ENCODE peak calls at places on chromosomes 13 and 19, in four cellular contexts. J, V, B and X are unnamed samples.
A peak's percentile ranks its signal among the peaks of the same experiment; 100 is the strongest.

GRCh38 chr19:48836089-48837017 is at the start of gene HSD17B14:
- DNase-seq in J (no peak), V (no peak), B (no peak), X (no peak)

GRCh38 chr13:46982856-46983582 is 86.2 kb upstream of the HTR2A start:
- DNase-seq in J (no peak), V (no peak), B (no peak), X (no peak)

GRCh38 chr19:17289489-17289888 is 7.8 kb downstream of the ANKLE1 start:
- DNase-seq in J (no peak), V (peak; percentile 63), B (peak; percentile 76), X (peak; percentile 61)

GRCh38 chr13:108433976-108434375 is 164.5 kb downstream of the TNFSF13B start:
- DNase-seq in J (no peak), V (no peak), B (no peak), X (no peak)

GRCh38 chr19:16001481-16002312 is 52.9 kb downstream of the OR10H4 start:
- DNase-seq in J (peak; percentile 15), V (peak; percentile 53), B (no peak), X (no peak)

GRCh38 chr19:23407597-23407996 is 12.3 kb upstream of the ZNF91 start:
- DNase-seq in J (no peak), V (no peak), B (no peak), X (no peak)

GRCh38 chr19:31316201-31316951 is 32.9 kb downstream of the TSHZ3 start:
- DNase-seq in J (no peak), V (peak; percentile 19), B (no peak), X (peak; percentile 14)

GRCh38 chr13:28544026-28544425 is 49.1 kb upstream of the FLT1 start:
- DNase-seq in J (no peak), V (no peak), B (no peak), X (no peak)

GRCh38 chr13:113034451-113035208 is 65.6 kb downstream of the MCF2L start:
- DNase-seq in J (peak; percentile 36), V (peak; percentile 38), B (peak; percentile 38), X (peak; percentile 20)

GRCh38 chr19:918481-919156 is 1.5 kb downstream of the KISS1R start:
- DNase-seq in J (no peak), V (no peak), B (no peak), X (no peak)

GRCh38 chr13:111974065-111974640 is 92.8 kb upstream of the SOX1 start:
- DNase-seq in J (no peak), V (no peak), B (no peak), X (no peak)

GRCh38 chr19:4730740-4731171 is 7.1 kb upstream of the DPP9 start:
- DNase-seq in J (no peak), V (peak; percentile 22), B (no peak), X (no peak)

GRCh38 chr13:65971541-65971940 is 1258.6 kb downstream of the PCDH9 start:
- DNase-seq in J (no peak), V (no peak), B (no peak), X (no peak)

GRCh38 chr13:99774644-99775043 is 196.9 kb downstream of the ZIC5 start:
- DNase-seq in J (peak; percentile 10), V (no peak), B (no peak), X (no peak)

GRCh38 chr19:2059422-2060201 is 8.6 kb upstream of the MKNK2 start:
- DNase-seq in J (peak; percentile 66), V (peak; percentile 95), B (peak; percentile 92), X (peak; percentile 97)

GRCh38 chr19:18385675-18386542 is at the start of gene GDF15:
- DNase-seq in J (peak; percentile 85), V (peak; percentile 98), B (peak; percentile 96), X (no peak)

GRCh38 chr19:3610745-3611717 is 4.4 kb upstream of the TBXA2R start:
- DNase-seq in J (no peak), V (no peak), B (no peak), X (no peak)

GRCh38 chr19:1000095-1000494 is at the start of gene GRIN3B:
- DNase-seq in J (peak; percentile 38), V (peak; percentile 59), B (peak; percentile 60), X (no peak)

GRCh38 chr19:41111750-41112295 is 2.4 kb upstream of the CYP2F1 start:
- DNase-seq in J (no peak), V (no peak), B (no peak), X (no peak)

GRCh38 chr13:26881154-26881553 is 120.6 kb upstream of the GPR12 start:
- DNase-seq in J (peak; percentile 12), V (no peak), B (no peak), X (no peak)

GRCh38 chr13:46132109-46132508 is 27.3 kb upstream of the CPB2 start:
- DNase-seq in J (no peak), V (no peak), B (no peak), X (no peak)

GRCh38 chr13:98509271-98510155 is 67.4 kb downstream of the STK24 start:
- DNase-seq in J (no peak), V (no peak), B (peak; percentile 66), X (peak; percentile 65)

GRCh38 chr13:42946927-42947326 is 45.1 kb downstream of the EPSTI1 start:
- DNase-seq in J (no peak), V (no peak), B (no peak), X (no peak)

GRCh38 chr13:80199585-80200292 is 141.2 kb downstream of the SPRY2 start:
- DNase-seq in J (no peak), V (no peak), B (no peak), X (no peak)
- TF ChIP-seq POLR2A in J (no peak), V (no peak), B (no peak), X (no peak)

DNA sequence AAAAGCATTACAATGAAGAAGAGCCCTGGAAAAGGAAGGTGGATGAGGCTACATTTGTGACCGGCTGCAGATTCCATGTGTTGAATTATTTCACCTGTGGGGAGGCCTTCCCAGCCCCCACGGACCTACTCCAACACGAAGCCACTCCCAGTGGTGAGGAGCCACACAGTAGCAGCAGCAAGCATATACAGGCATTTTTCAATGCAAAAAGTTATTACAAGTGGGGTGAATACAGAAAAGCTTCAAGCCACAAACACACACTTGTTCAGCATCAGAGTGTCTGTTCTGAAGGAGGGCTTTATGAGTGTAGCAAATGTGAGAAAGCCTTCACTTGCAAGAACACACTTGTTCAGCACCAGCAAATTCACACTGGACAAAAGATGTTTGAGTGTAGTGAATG is 5.0 kb downstream of the ZNF551 start:
- DNase-seq in J (no peak), V (no peak), B (no peak), X (no peak)
- H3K9me3 ChIP-seq in J (no peaks in the 10 kb centered on the region), V (no peaks in the 10 kb centered on the region), B (peaks cover 92% of the 10 kb centered on the region), X (peaks cover 25% of the 10 kb centered on the region)

GRCh38 chr19:49870309-49870901 is 3.0 kb upstream of the PNKP start:
- DNase-seq in J (no peak), V (no peak), B (no peak), X (no peak)

GRCh38 chr19:49871349-49871985 is 4.1 kb upstream of the PNKP start:
- DNase-seq in J (no peak), V (no peak), B (no peak), X (no peak)

GRCh38 chr19:49866933-49867782 is at the start of gene PNKP:
- DNase-seq in J (peak; percentile 90), V (peak; percentile 88), B (peak; percentile 89), X (peak; percentile 84)

GRCh38 chr19:49869009-49869483 is 1.7 kb upstream of the PNKP start:
- DNase-seq in J (no peak), V (no peak), B (no peak), X (no peak)

DNA sequence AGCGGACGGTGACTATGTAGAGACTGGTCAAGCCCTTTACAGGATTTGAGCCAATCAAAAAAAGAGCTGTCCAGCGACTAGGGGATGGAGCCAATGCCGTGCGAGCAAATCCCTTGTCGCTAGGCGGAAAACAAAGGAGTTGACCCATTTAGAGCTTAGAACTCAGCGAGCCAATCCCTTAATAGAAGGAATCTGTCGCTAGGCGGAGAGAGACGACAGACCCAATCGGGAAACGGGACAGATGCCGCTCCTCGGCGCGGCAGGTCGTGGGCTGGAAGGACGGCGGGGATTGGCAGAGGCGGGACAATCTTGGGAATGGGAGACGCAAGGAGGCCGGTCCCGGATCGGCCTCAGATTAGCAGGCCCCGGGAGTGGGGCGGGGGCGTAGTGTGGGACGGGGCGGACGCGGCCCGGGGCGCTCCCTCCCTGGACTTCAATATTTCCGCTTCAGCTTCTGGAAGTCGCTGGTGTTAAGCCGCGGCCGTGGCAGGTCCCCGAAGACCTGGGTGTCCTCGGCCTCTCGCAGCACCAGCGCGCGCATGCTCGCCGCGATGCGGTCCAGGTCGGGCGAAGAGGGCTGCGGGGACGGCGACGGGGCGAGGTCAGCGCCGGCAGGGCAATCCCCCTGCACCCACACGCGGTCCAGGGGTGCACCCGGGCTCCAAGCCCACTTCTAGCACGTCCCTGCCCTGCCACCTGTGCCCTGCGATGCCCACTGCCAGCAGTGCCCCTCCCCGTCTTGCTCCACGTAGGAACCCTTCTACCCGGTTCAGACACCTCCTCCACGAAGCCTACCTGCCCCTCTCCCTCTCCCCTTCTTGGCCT is 2.3 kb upstream of the PNKP start:
- DNase-seq in J (peak; percentile 99), V (peak; percentile 97), B (peak; percentile 96), X (peak; percentile 96)
- TF ChIP-seq POLR2A in J (peak; percentile 81), V (peak; percentile 68), B (no peak), X (peak; percentile 70)

GRCh38 chr19:57719901-57720519 is 7.4 kb downstream of the ZNF671 start:
- DNase-seq in J (no peak), V (no peak), B (no peak), X (no peak)

GRCh38 chr19:57720878-57721277 is 6.5 kb downstream of the ZNF671 start:
- DNase-seq in J (no peak), V (no peak), B (no peak), X (no peak)

GRCh38 chr19:57719424-57719823 is 8.0 kb downstream of the ZNF671 start:
- DNase-seq in J (no peak), V (no peak), B (no peak), X (no peak)
- H3K9me3 ChIP-seq in J (no peaks in the 10 kb centered on the region), V (no peaks in the 10 kb centered on the region), B (peaks cover 98% of the 10 kb centered on the region), X (no peaks in the 10 kb centered on the region)

GRCh38 chr19:45045671-45046353 is 7.0 kb downstream of the CLASRP start:
- DNase-seq in J (no peak), V (peak; percentile 35), B (peak; percentile 62), X (no peak)
- TF ChIP-seq POLR2A in J (no peak), V (no peak), B (no peak), X (no peak)

GRCh38 chr19:12767666-12768065 is 7.7 kb downstream of the HOOK2 start:
- DNase-seq in J (no peak), V (no peak), B (no peak), X (no peak)
- H3K9me3 ChIP-seq in J (no peaks in the 10 kb centered on the region), V (no peaks in the 10 kb centered on the region), B (no peaks in the 10 kb centered on the region), X (no peaks in the 10 kb centered on the region)